ENCODE peak calls at places on chromosomes 13 and 19, in nine cellular contexts. U is CD4-positive, alpha-beta T cell; B is lower lobe of right lung; D is Peyer's patch; C is transverse colon; L is thoracic aorta; K is A549; P is endothelial cell; H is B cell. T is an unnamed sample.

GRCh38 chr13:105572401-105572800 is 963.1 kb downstream of the EFNB2 start:
- DNase-seq in U (no peak), B (no peak), D (no peak), C (no peak), L (no peak), K (no peak), P (no peak), H (no peak), T (no peak)

GRCh38 chr19:45253396-45254027 is 2.4 kb downstream of the MARK4 start:
- DNase-seq in U (no peak), B (no peak), D (no peak), C (no peak), L (no peak), K (no peak), P (no peak), H (no peak), T (no peak)

GRCh38 chr13:111587249-111587648 is 266.8 kb downstream of the TEX29 start:
- DNase-seq in U (no peak), B (no peak), D (no peak), C (no peak), L (no peak), K (no peak), P (no peak), H (no peak), T (no peak)

GRCh38 chr19:22603518-22604440 is 30.3 kb upstream of the ZNF492 start:
- DNase-seq in U (no peak), B (no peak), D (no peak), C (no peak), L (no peak), K (no peak), P (no peak), H (no peak), T (no peak)

GRCh38 chr19:3880471-3881271 is at the start of gene ATCAY:
- DNase-seq in U (no peak), B (no peak), D (no peak), C (no peak), L (no peak), K (no peak), P (no peak), H (no peak), T (no peak)

GRCh38 chr19:46478356-46478986 is 7.1 kb upstream of the PNMA8A start:
- DNase-seq in U (no peak), B (no peak), D (no peak), C (no peak), L (no peak), K (no peak), P (no peak), H (no peak), T (no peak)

GRCh38 chr13:27556109-27556508 is 64.2 kb downstream of the LNX2 start:
- DNase-seq in U (no peak), B (no peak), D (no peak), C (no peak), L (no peak), K (no peak), P (no peak), H (no peak), T (no peak)

GRCh38 chr19:37933965-37934364 is 27.0 kb downstream of the SIPA1L3 start:
- DNase-seq in U (no peak), B (no peak), D (peak; percentile 79), C (no peak), L (no peak), K (no peak), P (no peak), H (no peak), T (no peak)

GRCh38 chr19:4057913-4058695 is 8.6 kb downstream of the ZBTB7A start:
- DNase-seq in U (peak; percentile 16), B (peak; percentile 92), D (peak; percentile 88), C (peak; percentile 87), L (peak; percentile 84), K (peak; percentile 74), P (no peak), H (peak; percentile 58), T (peak; percentile 94)

GRCh38 chr13:91405240-91405639 is 6.8 kb downstream of the GPC5 start:
- DNase-seq in U (no peak), B (no peak), D (no peak), C (no peak), L (no peak), K (no peak), P (no peak), H (no peak), T (no peak)

GRCh38 chr13:33882804-33883203 is 64.9 kb downstream of the RFC3 start:
- DNase-seq in U (no peak), B (no peak), D (no peak), C (no peak), L (no peak), K (no peak), P (no peak), H (no peak), T (no peak)

GRCh38 chr19:8666814-8667405 is 31.7 kb downstream of the ACTL9 start:
- DNase-seq in U (no peak), B (no peak), D (no peak), C (no peak), L (no peak), K (no peak), P (no peak), H (no peak), T (no peak)

GRCh38 chr19:35644987-35645679 is 3.0 kb upstream of the COX6B1 start:
- DNase-seq in U (peak; percentile 67), B (peak; percentile 88), D (peak; percentile 84), C (peak; percentile 92), L (peak; percentile 68), K (peak; percentile 81), P (peak; percentile 58), H (peak; percentile 64), T (peak; percentile 93)

GRCh38 chr19:54325194-54325621 is 12.2 kb upstream of the LILRA5 start:
- DNase-seq in U (peak; percentile 31), B (no peak), D (no peak), C (no peak), L (no peak), K (peak; percentile 60), P (peak; percentile 53), H (no peak), T (no peak)

GRCh38 chr19:55703790-55704215 is 28.8 kb downstream of the EPN1 start:
- DNase-seq in U (peak; percentile 13), B (no peak), D (peak; percentile 76), C (peak; percentile 69), L (no peak), K (no peak), P (peak; percentile 60), H (peak; percentile 78), T (no peak)

DNA sequence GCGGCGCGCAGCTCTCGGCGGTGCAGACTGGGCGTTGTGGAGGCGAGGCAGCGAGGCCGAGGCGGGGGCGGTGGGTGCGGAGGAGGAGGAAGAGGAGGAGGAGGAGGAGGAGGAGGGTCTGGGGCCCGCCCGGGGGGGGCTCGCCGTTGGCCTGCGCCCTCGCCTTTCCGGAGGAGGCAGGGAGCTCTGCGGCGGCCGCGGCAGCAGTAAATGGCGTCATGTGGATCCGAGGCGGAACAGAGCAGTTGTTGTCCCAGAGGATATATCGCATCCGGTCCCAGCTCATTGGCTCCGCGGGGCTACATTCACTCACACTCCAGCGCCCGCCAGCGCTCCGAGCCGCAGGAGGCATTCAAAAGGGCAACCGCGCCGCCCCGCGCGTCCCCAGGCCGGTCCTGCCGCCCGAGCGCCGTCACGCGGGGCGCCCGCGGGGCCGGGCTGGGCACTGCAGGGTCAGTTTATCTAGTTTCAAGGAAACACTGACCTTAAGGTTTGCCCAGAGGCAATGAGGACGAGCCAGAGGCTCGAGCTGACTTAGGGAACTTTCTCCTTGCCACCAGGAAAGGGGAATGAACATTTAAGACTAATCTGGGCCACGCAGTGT is at the start of gene SPRY2:
- DNase-seq in U (no peak), B (peak; percentile 95), D (peak; percentile 94), C (peak; percentile 94), L (peak; percentile 91), K (peak; percentile 74), P (peak; percentile 90), H (peak; percentile 62), T (peak; percentile 89)
- TF ChIP-seq CTCF in U (no peak), B (peak; percentile 36), D (no peak), C (no peak), L (no peak), K (peak; percentile 8), P (no peak), H (no peak), T (no peak)

GRCh38 chr13:102839462-102839861 is 6.4 kb upstream of the ERCC5 start:
- DNase-seq in U (no peak), B (no peak), D (no peak), C (no peak), L (no peak), K (no peak), P (no peak), H (no peak), T (no peak)
- TF ChIP-seq CTCF in U (no peak), B (no peak), D (no peak), C (no peak), L (no peak), K (no peak), P (no peak), H (no peak), T (no peak)

GRCh38 chr19:42465827-42466280 is 23.1 kb upstream of the CXCL17 start:
- DNase-seq in U (no peak), B (no peak), D (no peak), C (no peak), L (no peak), K (no peak), P (no peak), H (peak; percentile 73), T (no peak)
- TF ChIP-seq CTCF in U (no peak), B (no peak), D (no peak), C (no peak), L (no peak), K (no peak), P (no peak), H (peak; percentile 68), T (no peak)

GRCh38 chr13:113029487-113030258 is 60.7 kb downstream of the MCF2L start:
- DNase-seq in U (peak; percentile 46), B (no peak), D (peak; percentile 65), C (peak; percentile 37), L (no peak), K (peak; percentile 21), P (peak; percentile 84), H (peak; percentile 70), T (no peak)
- TF ChIP-seq CTCF in U (peak; percentile 94), B (peak; percentile 82), D (peak; percentile 44), C (peak; percentile 65), L (peak; percentile 50), K (peak; percentile 58), P (peak; percentile 90), H (peak; percentile 75), T (peak; percentile 34)

DNA sequence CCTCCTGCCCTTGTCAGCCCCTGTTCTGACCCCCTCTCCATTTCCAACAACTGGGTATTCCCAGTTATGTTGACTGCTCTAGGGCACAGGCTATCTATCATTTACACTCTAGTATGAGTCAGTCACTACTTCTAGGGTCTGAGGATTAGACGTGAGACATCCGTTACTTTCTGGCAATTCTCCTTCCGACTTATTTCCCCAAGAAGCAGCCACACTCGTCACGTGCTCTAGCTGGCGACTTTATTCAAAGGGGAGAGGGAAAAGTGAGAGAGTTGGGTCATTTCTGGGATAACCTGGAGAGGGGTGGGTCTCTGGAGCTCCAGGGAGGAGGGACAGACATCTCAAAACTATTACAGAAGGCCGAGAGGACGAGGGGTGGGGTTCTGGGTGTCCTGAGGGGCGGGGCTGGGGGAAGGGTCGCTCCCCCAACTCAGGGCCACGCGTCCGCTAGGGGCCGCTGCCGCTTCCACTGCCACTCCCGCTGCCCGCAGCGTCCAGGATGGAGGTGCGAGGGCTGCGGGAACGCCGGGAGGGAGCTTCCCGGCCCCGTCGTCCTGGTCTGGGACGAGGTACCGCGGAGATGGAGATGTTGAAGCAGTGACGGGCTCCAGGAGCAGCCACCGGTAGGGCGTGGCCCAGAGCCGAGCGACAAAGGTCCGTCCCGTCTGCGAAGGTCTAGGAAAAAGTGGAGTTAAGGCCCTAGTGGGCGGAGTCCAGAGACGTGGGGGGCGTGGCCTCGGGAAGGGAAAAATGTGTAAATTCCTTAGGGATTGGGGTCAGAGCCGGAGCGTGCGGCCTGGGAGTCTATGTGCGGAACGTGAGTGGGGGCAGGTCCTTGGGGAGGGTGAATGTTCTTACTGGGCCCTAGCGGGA is 8.9 kb downstream of the RTBDN start:
- DNase-seq in U (no peak), B (no peak), D (no peak), C (no peak), L (no peak), K (no peak), P (peak; percentile 83), H (peak; percentile 67), T (no peak)
- TF ChIP-seq CTCF in U (peak; percentile 16), B (peak; percentile 42), D (no peak), C (no peak), L (no peak), K (peak; percentile 38), P (peak; percentile 76), H (peak; percentile 19), T (no peak)